ENCODE peak calls at places on chromosomes 2 and 18, in seven cellular contexts. O, U, M, X, Q, P and W are unnamed samples.
A peak's percentile ranks its signal among the peaks of the same experiment; 100 is the strongest.

GRCh38 chr18:11666176-11666575 is 22.9 kb upstream of the GNAL start:
- DNase-seq in O (no peak), U (no peak), M (no peak), X (no peak), Q (no peak), P (no peak), W (no peak)

GRCh38 chr2:207071820-207072219 is 93.9 kb downstream of the KLF7 start:
- DNase-seq in O (no peak), U (no peak), M (no peak), X (no peak), Q (no peak), P (no peak), W (no peak)

GRCh38 chr2:241619602-241620418 is 17.1 kb downstream of the THAP4 start:
- DNase-seq in O (no peak), U (no peak), M (no peak), X (no peak), Q (no peak), P (no peak), W (no peak)

GRCh38 chr2:149225446-149225845 is 104.9 kb upstream of the LYPD6 start:
- DNase-seq in O (no peak), U (no peak), M (no peak), X (no peak), Q (no peak), P (no peak), W (no peak)

GRCh38 chr2:188346059-188346458 is 54.4 kb downstream of the GULP1 start:
- DNase-seq in O (no peak), U (no peak), M (no peak), X (no peak), Q (no peak), P (no peak), W (no peak)

GRCh38 chr18:14975431-14975830 is 227.5 kb downstream of the ANKRD30B start:
- DNase-seq in O (no peak), U (no peak), M (no peak), X (no peak), Q (no peak), P (no peak), W (no peak)

GRCh38 chr2:45734952-45735351 is 83.5 kb downstream of the PRKCE start:
- DNase-seq in O (no peak), U (no peak), M (no peak), X (no peak), Q (no peak), P (no peak), W (no peak)

GRCh38 chr2:96499061-96499960 is 5.8 kb downstream of the NEURL3 start:
- DNase-seq in O (no peak), U (no peak), M (no peak), X (no peak), Q (no peak), P (no peak), W (no peak)

GRCh38 chr2:64796926-64797325 is 143.2 kb upstream of the SERTAD2 start:
- DNase-seq in O (no peak), U (no peak), M (no peak), X (no peak), Q (no peak), P (no peak), W (no peak)

GRCh38 chr2:8676191-8676914 is 5.5 kb upstream of the ID2 start:
- DNase-seq in O (no peak), U (no peak), M (no peak), X (no peak), Q (no peak), P (no peak), W (peak; percentile 78)

GRCh38 chr2:156841321-156841720 is 405.1 kb downstream of the GPD2 start:
- DNase-seq in O (no peak), U (no peak), M (no peak), X (no peak), Q (no peak), P (no peak), W (no peak)

GRCh38 chr2:11680901-11681721 is 11.1 kb upstream of the NTSR2 start:
- DNase-seq in O (no peak), U (no peak), M (no peak), X (no peak), Q (no peak), P (no peak), W (peak; percentile 9)

GRCh38 chr2:25981596-25982272 is 563 bp downstream of the KIF3C start:
- DNase-seq in O (peak; percentile 26), U (no peak), M (no peak), X (no peak), Q (no peak), P (peak; percentile 28), W (no peak)

GRCh38 chr2:217856159-217856558 is 146.6 kb downstream of the TNS1 start:
- DNase-seq in O (no peak), U (no peak), M (no peak), X (no peak), Q (no peak), P (no peak), W (no peak)